ENCODE peak calls at places on chromosomes 12 and 14, in five cellular contexts. F is GM12878, O is K562, G is A549, Q is HepG2. K is an unnamed sample.

GRCh38 chr12:48601013-48601756 is 31.3 kb upstream of the LALBA start:
- DNase-seq in F (peak), O (no peak), G (no peak), Q (no peak), K (peak)

GRCh38 chr14:32681598-32681997 is 257.1 kb upstream of the NPAS3 start:
- DNase-seq in F (no peak), O (no peak), G (no peak), Q (no peak), K (no peak)

GRCh38 chr14:71586131-71586893 is 345.9 kb upstream of the RGS6 start:
- DNase-seq in F (no peak), O (no peak), G (no peak), Q (no peak), K (peak)

GRCh38 chr12:22318122-22318737 is 16.3 kb downstream of the ST8SIA1 start:
- DNase-seq in F (no peak), O (no peak), G (no peak), Q (no peak), K (no peak)

GRCh38 chr12:45329238-45329637 is 113.3 kb downstream of the ANO6 start:
- DNase-seq in F (no peak), O (no peak), G (no peak), Q (no peak), K (no peak)

GRCh38 chr12:110577717-110578521 is 5.2 kb downstream of the PPTC7 start:
- DNase-seq in F (peak), O (no peak), G (peak), Q (no peak), K (no peak)

GRCh38 chr14:55158412-55158811 is 29.4 kb downstream of the LGALS3 start:
- DNase-seq in F (no peak), O (no peak), G (no peak), Q (no peak), K (no peak)

GRCh38 chr12:46303039-46303666 is 34.3 kb upstream of the SLC38A1 start:
- DNase-seq in F (peak), O (peak), G (no peak), Q (peak), K (peak)

GRCh38 chr12:64990991-64991570 is 130.0 kb downstream of the WIF1 start:
- DNase-seq in F (no peak), O (no peak), G (no peak), Q (no peak), K (no peak)

GRCh38 chr12:89162704-89163261 is 189.5 kb downstream of the DUSP6 start:
- DNase-seq in F (peak), O (no peak), G (peak), Q (no peak), K (no peak)

GRCh38 chr14:100156776-100157175 is 2.7 kb downstream of the DEGS2 start:
- DNase-seq in F (no peak), O (no peak), G (no peak), Q (no peak), K (no peak)

GRCh38 chr14:41604793-41605534 is 1.7 kb upstream of the LRFN5 start:
- DNase-seq in F (no peak), O (no peak), G (no peak), Q (no peak), K (peak)

GRCh38 chr12:132036063-132036683 is 86.4 kb downstream of the EP400 start:
- DNase-seq in F (no peak), O (no peak), G (no peak), Q (no peak), K (no peak)

GRCh38 chr14:103129301-103130016 is 6.2 kb downstream of the TNFAIP2 start:
- DNase-seq in F (no peak), O (no peak), G (no peak), Q (no peak), K (no peak)

GRCh38 chr14:91858536-91859275 is 8.6 kb downstream of the TC2N start:
- DNase-seq in F (no peak), O (peak), G (peak), Q (peak), K (peak)

GRCh38 chr12:53759261-53759660 is 7.5 kb upstream of the CISTR start:
- DNase-seq in F (no peak), O (no peak), G (no peak), Q (no peak), K (no peak)

GRCh38 chr12:131042848-131043245 is 89.1 kb downstream of the ADGRD1 start:
- DNase-seq in F (no peak), O (no peak), G (no peak), Q (no peak), K (no peak)

GRCh38 chr12:126617312-126617711 is 1552.1 kb downstream of the AACS start:
- DNase-seq in F (no peak), O (peak), G (no peak), Q (no peak), K (peak)

GRCh38 chr12:88448337-88448944 is 131.8 kb downstream of the KITLG start:
- DNase-seq in F (no peak), O (no peak), G (no peak), Q (no peak), K (no peak)

GRCh38 chr12:50799908-50800307 is 36.0 kb downstream of the ATF1 start:
- DNase-seq in F (no peak), O (no peak), G (peak), Q (no peak), K (no peak)

GRCh38 chr12:111826982-111827381 is 15.0 kb upstream of the MAPKAPK5 start:
- DNase-seq in F (no peak), O (no peak), G (no peak), Q (no peak), K (no peak)

GRCh38 chr14:67487937-67488893 is at the start of gene TMEM229B:
- DNase-seq in F (peak), O (no peak), G (no peak), Q (no peak), K (no peak)

GRCh38 chr14:68020493-68020892 is 200.9 kb downstream of the RAD51B start:
- DNase-seq in F (no peak), O (no peak), G (no peak), Q (no peak), K (no peak)

GRCh38 chr12:109534456-109534855 is 38.8 kb downstream of the MMAB start:
- DNase-seq in F (no peak), O (no peak), G (no peak), Q (no peak), K (no peak)

GRCh38 chr14:70722418-70722817 is 80.7 kb downstream of the TTC9 start:
- DNase-seq in F (no peak), O (no peak), G (no peak), Q (no peak), K (no peak)

GRCh38 chr14:65170768-65171251 is 68.5 kb upstream of the MAX start:
- DNase-seq in F (peak), O (no peak), G (peak), Q (no peak), K (peak)
- TF ChIP-seq JUNB in F (no peak), O (no peak), G (no peak), Q (no peak), K (no peak)

DNA sequence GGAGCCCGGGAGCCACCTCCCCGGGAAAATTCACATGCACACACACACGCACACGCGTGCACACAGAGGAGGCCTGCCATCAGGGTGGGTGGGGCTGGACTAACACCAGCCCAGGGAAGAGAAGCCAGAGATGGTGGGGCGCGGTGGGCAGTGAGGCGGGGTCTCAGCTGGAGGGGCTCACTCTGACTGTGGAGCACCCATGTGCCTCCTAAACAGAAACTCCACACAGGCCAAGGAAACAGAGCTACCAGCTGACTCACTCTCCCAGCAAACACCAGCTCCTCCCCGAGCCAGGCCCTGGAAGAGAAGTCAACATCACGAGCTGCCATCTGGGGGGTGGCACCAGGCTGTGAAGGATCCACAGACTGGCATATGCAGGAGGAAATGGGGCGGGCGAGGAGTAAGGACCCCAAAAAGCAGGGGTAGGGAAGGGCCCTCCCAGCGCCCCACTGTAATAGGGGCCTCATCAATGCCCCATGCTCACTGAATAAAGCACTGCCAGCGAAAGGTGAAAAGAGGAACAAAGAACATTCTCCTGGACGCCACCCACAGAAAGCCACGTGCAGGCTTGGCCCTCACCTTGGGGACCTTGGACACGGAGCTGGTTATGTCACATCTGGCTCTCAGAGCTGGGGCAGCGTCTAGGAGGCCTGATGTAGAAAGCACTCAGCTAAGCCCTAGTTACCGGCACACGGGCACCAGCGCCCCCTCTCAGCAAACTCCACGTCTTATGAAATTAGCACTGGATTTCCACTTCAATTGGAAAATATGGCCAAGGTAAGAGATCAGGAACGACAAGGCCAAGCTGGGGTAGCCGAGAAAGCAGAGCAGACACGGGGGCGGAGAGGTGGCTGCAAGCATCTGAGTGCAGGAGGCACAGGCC is 8.4 kb upstream of the INF2 start:
- DNase-seq in F (no peak), O (no peak), G (peak), Q (peak), K (no peak)
- TF ChIP-seq CTCF in F (peak), O (no peak), G (peak), Q (peak), K (peak)

DNA sequence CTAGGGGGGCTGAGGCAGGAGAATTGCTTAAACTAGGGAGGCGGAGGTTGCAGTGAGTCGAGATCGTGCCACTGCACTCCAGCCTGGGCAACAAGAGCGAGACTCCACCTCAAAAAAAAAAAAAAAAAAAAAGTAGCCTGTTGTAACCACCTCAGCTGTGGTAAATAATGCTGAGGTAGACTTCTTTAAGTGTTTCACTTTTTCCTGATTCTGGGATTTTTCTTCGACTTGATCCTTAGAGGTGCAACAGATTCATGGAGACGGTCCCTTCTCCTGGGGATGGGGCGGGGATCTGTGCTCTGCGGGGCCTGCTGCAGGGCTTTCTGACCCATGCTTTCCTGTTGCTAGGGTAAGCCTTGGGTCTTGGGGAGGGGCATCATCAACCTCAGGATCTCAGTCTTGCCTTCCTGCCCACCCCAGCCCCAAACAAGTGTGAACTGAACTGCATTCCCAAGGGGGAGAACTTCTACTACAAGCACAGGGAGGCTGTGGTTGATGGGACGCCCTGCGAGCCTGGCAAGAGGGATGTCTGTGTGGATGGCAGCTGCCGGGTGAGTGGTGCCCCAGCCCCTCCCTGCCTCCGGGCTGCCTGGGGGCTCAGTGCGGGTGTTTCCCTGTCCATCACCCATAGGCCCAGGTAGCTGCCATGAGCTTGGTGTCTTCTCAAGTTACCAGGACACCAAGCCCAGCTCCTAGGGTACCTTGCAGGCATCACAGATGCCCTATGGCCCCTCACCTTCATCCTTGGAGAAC is 12.4 kb downstream of the PAPLN start:
- DNase-seq in F (no peak), O (no peak), G (no peak), Q (no peak), K (no peak)
- TF ChIP-seq JUNB in F (no peak), O (no peak), G (no peak), Q (no peak), K (no peak)

DNA sequence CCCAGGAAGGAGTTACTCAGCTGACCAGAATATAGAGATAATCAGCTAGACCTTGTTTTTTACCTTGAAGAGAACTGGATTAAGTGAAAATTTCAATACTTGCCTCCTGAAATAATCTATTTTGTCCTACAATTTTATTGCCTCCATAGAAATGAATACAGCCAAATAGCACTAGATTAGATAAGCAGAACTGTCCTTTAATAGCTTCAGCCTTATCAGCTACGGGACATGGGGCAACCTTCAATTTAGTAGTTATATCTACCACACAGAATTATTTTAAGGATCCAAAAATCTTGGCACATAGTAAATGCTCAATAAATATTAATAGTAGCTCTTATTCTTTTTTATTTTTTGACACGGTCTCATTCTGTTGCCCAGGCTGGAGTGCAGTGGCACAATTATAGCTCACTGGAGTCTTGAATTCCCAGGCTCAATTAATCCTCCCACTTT is 67.2 kb upstream of the PLEKHG3 start:
- DNase-seq in F (no peak), O (no peak), G (no peak), Q (no peak), K (no peak)
- TF ChIP-seq CTCF in F (no peak), O (no peak), G (no peak), Q (no peak), K (no peak)

DNA sequence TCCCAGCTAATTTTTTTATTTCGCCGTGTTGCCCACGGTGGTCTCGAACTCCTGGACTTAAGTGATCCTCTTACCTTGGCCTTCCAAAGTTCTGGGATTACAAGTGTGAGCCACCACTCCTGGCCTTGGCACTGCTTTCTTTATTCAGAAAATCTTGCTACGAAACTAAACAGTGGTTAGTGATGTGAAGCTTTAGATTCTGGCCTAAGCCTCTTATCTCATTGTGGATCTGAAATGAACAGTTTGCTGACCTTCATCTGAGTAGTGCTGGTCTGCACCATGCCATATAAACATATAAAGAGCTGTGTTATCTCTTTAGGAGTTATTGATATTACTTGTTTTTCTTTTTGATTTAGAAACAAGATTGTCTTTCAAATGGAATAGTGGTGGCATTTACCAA is 22.5 kb downstream of the SRGAP1 start:
- DNase-seq in F (no peak), O (no peak), G (no peak), Q (no peak), K (no peak)
- TF ChIP-seq JUNB in F (no peak), O (no peak), G (no peak), Q (no peak), K (no peak)